ENCODE peak calls at places on chromosomes 12 and 14, in ten cellular contexts. M is CD8-positive, alpha-beta memory T cell; R is astrocyte; O is CD4-positive, CD25-positive, alpha-beta regulatory T cell; C is WERI-Rb-1; V is RWPE2; T is colonic mucosa; S is heart right ventricle; I is CD8-positive, alpha-beta T cell; F is aorta. X is an unnamed sample. For H3K9me3, the result is how much of the 10 kb centered on the place peaks cover.

GRCh38 chr14:24851406-24851805 is 198.5 kb downstream of the STXBP6 start:
- DNase-seq in M (no peak), R (no peak), O (no peak), C (no peak), V (no peak), T (no peak), S (no peak), I (no peak), F (no peak), X (no peak)

GRCh38 chr12:43856932-43857331 is 21.1 kb downstream of the TMEM117 start:
- DNase-seq in M (no peak), R (no peak), O (no peak), C (no peak), V (no peak), T (no peak), S (no peak), I (no peak), F (no peak), X (no peak)

GRCh38 chr12:89984846-89985245 is 276.2 kb upstream of the ATP2B1 start:
- DNase-seq in M (no peak), R (no peak), O (no peak), C (peak), V (no peak), T (no peak), S (no peak), I (no peak), F (no peak), X (no peak)

GRCh38 chr14:90700928-90701776 is 115.1 kb downstream of the TTC7B start:
- DNase-seq in M (no peak), R (no peak), O (no peak), C (peak), V (no peak), T (no peak), S (no peak), I (no peak), F (no peak), X (no peak)

GRCh38 chr12:98635657-98636323 is 8.8 kb downstream of the IKBIP start:
- DNase-seq in M (no peak), R (peak), O (no peak), C (no peak), V (no peak), T (no peak), S (no peak), I (no peak), F (no peak), X (no peak)

GRCh38 chr12:11822071-11822818 is 172.8 kb downstream of the ETV6 start:
- DNase-seq in M (no peak), R (peak), O (no peak), C (no peak), V (no peak), T (no peak), S (no peak), I (no peak), F (no peak), X (peak)

GRCh38 chr12:22437031-22437806 is 102.7 kb upstream of the ST8SIA1 start:
- DNase-seq in M (no peak), R (no peak), O (no peak), C (no peak), V (peak), T (no peak), S (no peak), I (no peak), F (no peak), X (no peak)

GRCh38 chr14:92670177-92670576 is 78.2 kb downstream of the LGMN start:
- DNase-seq in M (no peak), R (peak), O (no peak), C (no peak), V (no peak), T (no peak), S (no peak), I (no peak), F (no peak), X (no peak)

GRCh38 chr12:63961543-63961942 is 117.0 kb downstream of the SRGAP1 start:
- DNase-seq in M (no peak), R (no peak), O (no peak), C (no peak), V (no peak), T (no peak), S (no peak), I (no peak), F (no peak), X (no peak)

GRCh38 chr12:5307065-5307464 is 124.8 kb upstream of the NTF3 start:
- DNase-seq in M (no peak), R (no peak), O (no peak), C (no peak), V (no peak), T (no peak), S (no peak), I (no peak), F (no peak), X (no peak)

GRCh38 chr12:21433525-21433924 is 3.9 kb upstream of the PYROXD1 start:
- DNase-seq in M (no peak), R (no peak), O (no peak), C (no peak), V (no peak), T (no peak), S (no peak), I (no peak), F (no peak), X (no peak)

GRCh38 chr14:93003945-93004698 is 81.2 kb downstream of the CHGA start:
- DNase-seq in M (no peak), R (no peak), O (no peak), C (no peak), V (no peak), T (no peak), S (no peak), I (no peak), F (no peak), X (no peak)

GRCh38 chr12:102816816-102817434 is 100.1 kb downstream of the PAH start:
- DNase-seq in M (no peak), R (peak), O (no peak), C (no peak), V (no peak), T (no peak), S (no peak), I (no peak), F (no peak), X (no peak)

DNA sequence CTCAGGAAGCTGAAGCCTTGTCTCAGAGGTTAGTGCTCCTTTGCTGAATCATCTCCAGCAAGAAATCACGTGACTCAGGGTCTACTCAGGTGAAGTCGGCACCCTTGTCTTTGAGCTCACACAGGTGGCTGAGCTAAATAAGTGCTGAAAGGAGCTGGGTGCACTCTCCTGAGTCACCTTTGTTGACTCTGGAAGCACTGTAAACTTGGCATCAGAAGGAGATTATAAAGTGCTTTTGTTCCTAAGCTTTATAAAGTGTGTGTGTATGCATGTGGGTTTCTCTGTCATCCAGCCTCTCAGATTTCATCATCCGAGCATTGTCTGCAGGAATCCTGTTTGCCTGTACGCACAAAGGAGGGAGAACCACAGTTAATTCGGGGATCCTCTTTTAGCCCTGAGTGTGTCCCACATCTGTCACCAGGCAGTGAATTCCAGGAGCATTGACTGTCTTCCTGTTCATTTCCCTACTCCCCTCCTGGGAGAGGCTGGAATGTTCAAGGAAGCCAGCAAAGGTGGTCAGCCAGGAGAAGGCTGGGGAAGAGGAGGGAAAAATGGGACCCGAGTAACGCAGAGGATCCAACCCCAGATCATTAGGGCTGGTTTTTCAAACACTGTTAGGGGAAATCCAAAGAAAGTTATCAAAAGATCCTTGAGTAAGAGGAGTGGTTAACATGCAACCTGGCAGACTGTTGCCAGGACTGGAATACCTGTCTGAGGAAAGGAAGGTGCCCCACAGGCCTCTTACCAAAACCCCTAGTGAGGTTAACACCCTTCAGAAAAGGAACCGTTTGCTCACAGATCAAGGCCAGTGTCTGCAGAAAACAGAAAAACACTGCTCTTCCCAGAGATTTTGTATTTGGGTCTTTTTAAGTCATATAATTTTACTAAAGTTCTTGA is 157.5 kb upstream of the HIF1A start:
- DNase-seq in M (no peak), R (peak), O (no peak), C (peak), V (peak), T (peak), S (no peak), I (no peak), F (no peak), X (no peak)
- H3K9me3 ChIP-seq in M (under half), R (under half), O (under half), C (under half), V (under half), T (under half), S (under half), I (under half), F (under half), X (under half)

DNA sequence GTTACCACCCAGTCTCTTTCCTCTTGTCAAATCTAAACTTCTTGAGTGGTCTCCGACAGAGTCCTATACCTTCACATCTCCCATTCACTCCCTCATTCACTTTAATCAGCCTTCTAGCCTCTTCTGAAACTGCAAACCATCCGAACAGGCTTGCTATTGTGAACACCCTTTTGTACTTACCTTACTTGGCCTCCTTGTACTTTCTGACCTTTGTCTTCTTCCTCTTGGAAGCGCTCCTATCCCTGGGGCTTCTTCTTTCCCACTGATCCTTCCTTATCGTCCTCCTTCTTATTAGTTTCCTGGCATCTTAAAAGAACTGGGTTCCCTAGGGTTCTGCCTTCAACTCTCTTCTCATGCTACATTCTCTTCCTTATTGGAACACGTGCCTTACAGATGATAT is 76.9 kb upstream of the HIF1A start:
- DNase-seq in M (no peak), R (no peak), O (no peak), C (no peak), V (no peak), T (no peak), S (no peak), I (no peak), F (no peak), X (no peak)
- H3K9me3 ChIP-seq in M (under half), R (under half), O (under half), C (under half), V (under half), T (under half), S (under half), I (under half), F (under half), X (under half)

DNA sequence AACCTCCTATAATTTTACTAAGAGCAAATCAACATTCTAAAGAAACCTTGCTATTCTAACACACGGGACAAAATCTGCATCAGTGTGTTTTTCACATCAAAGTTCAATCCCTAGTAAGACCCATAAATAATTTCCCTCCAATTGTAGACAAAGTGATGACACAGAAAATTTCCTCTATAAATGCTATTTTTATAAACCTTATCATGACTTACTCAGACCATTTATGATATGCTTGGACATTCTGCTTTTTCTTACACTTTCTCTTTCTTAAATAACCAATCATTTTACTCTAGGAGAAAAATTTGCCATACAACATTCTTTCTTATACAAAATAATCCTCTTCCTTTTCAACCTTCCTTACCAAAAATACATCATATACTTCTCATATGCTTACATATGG is 67.0 kb downstream of the SDR9C7 start:
- DNase-seq in M (no peak), R (no peak), O (no peak), C (no peak), V (no peak), T (no peak), S (no peak), I (no peak), F (no peak), X (no peak)
- H3K9me3 ChIP-seq in M (under half), R (under half), O (under half), C (under half), V (under half), T (under half), S (under half), I (under half), F (under half), X (under half)

DNA sequence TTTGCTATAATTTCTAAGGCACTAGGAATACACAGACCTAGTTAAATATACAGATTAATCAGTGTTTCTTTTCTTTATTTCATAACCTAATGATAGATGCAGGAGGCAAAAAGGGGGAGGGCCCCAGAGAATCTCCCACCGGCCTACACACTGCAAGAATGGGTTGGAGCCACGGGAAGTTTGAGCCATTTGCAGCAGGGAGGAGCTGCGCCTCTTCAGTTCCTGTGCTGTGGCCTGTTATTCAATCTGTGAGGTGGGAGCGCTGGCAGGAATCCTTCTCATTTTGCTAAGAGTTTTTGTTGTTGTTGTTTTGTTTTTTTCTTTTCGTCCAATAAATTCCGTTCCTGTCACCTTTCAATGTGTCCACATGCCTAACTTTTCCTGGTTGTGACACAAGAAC is 251.3 kb upstream of the RPL10L start:
- DNase-seq in M (no peak), R (no peak), O (no peak), C (no peak), V (no peak), T (no peak), S (no peak), I (no peak), F (no peak), X (no peak)
- H3K9me3 ChIP-seq in M (under half), R (under half), O (under half), C (under half), V (under half), T (under half), S (under half), I (under half), F (under half), X (under half)

DNA sequence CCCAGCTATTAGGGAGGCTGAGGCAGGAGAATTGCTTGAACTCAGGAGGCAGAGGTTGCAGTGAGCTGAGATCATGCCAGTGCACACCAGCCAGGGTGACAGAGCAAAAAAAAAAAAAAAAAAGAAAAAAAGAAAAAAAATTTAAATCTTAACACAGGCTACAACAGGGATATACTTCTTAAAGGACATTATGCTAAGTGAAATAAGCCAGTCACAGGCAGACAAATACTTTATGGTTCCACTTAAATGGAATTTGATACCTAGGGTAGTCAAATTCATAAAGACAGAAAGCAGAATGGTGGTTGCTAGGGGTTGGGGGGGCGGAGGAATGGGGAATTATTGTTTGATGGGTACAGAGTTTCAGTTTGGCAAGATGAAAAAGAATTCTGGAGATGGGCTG is 14.8 kb upstream of the PPTC7 start:
- DNase-seq in M (no peak), R (no peak), O (no peak), C (no peak), V (no peak), T (no peak), S (no peak), I (no peak), F (no peak), X (no peak)
- H3K9me3 ChIP-seq in M (under half), R (under half), O (under half), C (under half), V (under half), T (under half), S (under half), I (under half), F (under half), X (under half)